ENCODE peak calls at places on chromosomes 7 and 10, in five cellular contexts. G is tibial artery, O is thyroid gland, L is HFF-Myc, X is fibroblast of mammary gland. M is an unnamed sample.

GRCh38 chr7:144830024-144830785 is 5.6 kb downstream of the TPK1 start:
- DNase-seq in G (no peak), O (no peak), X (peak), L (no peak), M (no peak)

GRCh38 chr10:31961675-31962074 is 33.0 kb upstream of the ARHGAP12 start:
- DNase-seq in L (peak), O (no peak), X (peak), G (no peak), M (no peak)

GRCh38 chr10:117518246-117518645 is 24.3 kb upstream of the EMX2 start:
- DNase-seq in X (no peak), G (no peak), L (no peak), O (no peak), M (no peak)

GRCh38 chr10:90414926-90415325 is 442.9 kb downstream of the HTR7 start:
- DNase-seq in G (no peak), O (no peak), X (no peak), L (no peak), M (no peak)

GRCh38 chr10:22552888-22553378 is 161.4 kb downstream of the PIP4K2A start:
- DNase-seq in O (no peak), X (peak), G (no peak), L (no peak), M (no peak)

GRCh38 chr10:33901166-33901565 is 566.7 kb upstream of the NRP1 start:
- DNase-seq in O (no peak), G (no peak), L (peak), X (peak), M (no peak)

GRCh38 chr10:102812213-102812876 is 24.9 kb downstream of the CYP17A1 start:
- DNase-seq in L (no peak), G (no peak), X (no peak), O (no peak), M (no peak)

GRCh38 chr7:135167360-135167759 is 3.1 kb downstream of the CYREN start:
- DNase-seq in G (peak), O (no peak), X (no peak), L (no peak), M (no peak)

GRCh38 chr10:59770689-59771088 is 17.4 kb upstream of the MRLN start:
- DNase-seq in O (no peak), X (no peak), L (no peak), G (no peak), M (no peak)

GRCh38 chr7:47376991-47377590 is 204.8 kb downstream of the TNS3 start:
- DNase-seq in O (no peak), X (no peak), G (peak), L (no peak), M (no peak)

GRCh38 chr7:30920584-30921539 is 9.2 kb downstream of the AQP1 start:
- DNase-seq in O (peak), L (no peak), G (peak), X (peak), M (no peak)

GRCh38 chr10:133087679-133088523 is at the start of gene ADGRA1:
- DNase-seq in O (no peak), G (no peak), L (no peak), X (no peak), M (peak)

GRCh38 chr7:5494683-5495561 is 71.3 kb upstream of the TNRC18 start:
- DNase-seq in L (no peak), X (peak), G (peak), O (peak), M (peak)

GRCh38 chr7:121385800-121386179 is 10.3 kb downstream of the FAM3C start:
- DNase-seq in L (no peak), O (no peak), G (no peak), X (no peak), M (no peak)

GRCh38 chr10:73110345-73110849 is at the start of gene NUDT13:
- DNase-seq in L (no peak), X (peak), G (peak), O (peak), M (peak)

GRCh38 chr7:127844707-127845331 is 186.4 kb downstream of the LRRC4 start:
- DNase-seq in L (no peak), X (peak), O (peak), G (no peak), M (no peak)

GRCh38 chr10:33571616-33572015 is 237.1 kb upstream of the NRP1 start:
- DNase-seq in G (no peak), O (no peak), X (no peak), L (no peak), M (no peak)

GRCh38 chr7:22718200-22718711 is 8.7 kb upstream of the IL6 start:
- DNase-seq in X (peak), L (no peak), G (no peak), O (no peak), M (no peak)

GRCh38 chr7:113657603-113658002 is 261.2 kb downstream of the PPP1R3A start:
- DNase-seq in O (no peak), L (no peak), G (no peak), X (no peak), M (no peak)

GRCh38 chr7:37690206-37690605 is 6.6 kb downstream of the GPR141 start:
- DNase-seq in L (no peak), G (no peak), O (no peak), X (no peak), M (no peak)

GRCh38 chr10:17407040-17407439 is 47.4 kb downstream of the ST8SIA6 start:
- DNase-seq in G (no peak), L (no peak), X (no peak), O (no peak), M (no peak)

GRCh38 chr7:133744451-133744850 is 382.7 kb upstream of the LRGUK start:
- DNase-seq in L (no peak), O (no peak), G (no peak), X (no peak), M (no peak)

GRCh38 chr7:155198901-155199845 is 98.5 kb upstream of the INSIG1 start:
- DNase-seq in G (no peak), L (no peak), O (no peak), X (peak), M (no peak)

GRCh38 chr10:73876566-73876965 is 2.2 kb upstream of the CAMK2G start:
- DNase-seq in X (no peak), G (no peak), L (no peak), O (no peak), M (no peak)

GRCh38 chr7:90958669-90959068 is 305.6 kb upstream of the FZD1 start:
- DNase-seq in G (no peak), O (peak), L (peak), X (peak), M (no peak)

GRCh38 chr10:113266152-113266551 is 286.7 kb upstream of the HABP2 start:
- DNase-seq in G (no peak), L (no peak), X (no peak), O (no peak), M (no peak)

GRCh38 chr10:119399466-119399865 is 143.1 kb downstream of the RGS10 start:
- DNase-seq in G (no peak), L (no peak), X (no peak), O (no peak), M (no peak)

GRCh38 chr10:28640551-28640950 is 36.8 kb upstream of the BAMBI start:
- DNase-seq in L (no peak), X (no peak), O (no peak), G (no peak), M (no peak)

GRCh38 chr10:6748981-6749630 is 169.0 kb upstream of the PRKCQ start:
- DNase-seq in L (no peak), G (no peak), O (no peak), X (peak), M (no peak)

GRCh38 chr7:110347091-110347490 is 743.8 kb upstream of the LRRN3 start:
- DNase-seq in O (no peak), X (no peak), L (no peak), G (no peak), M (no peak)

GRCh38 chr7:98224701-98225181 is 13.5 kb downstream of the BHLHA15 start:
- DNase-seq in X (no peak), G (no peak), O (no peak), L (no peak), M (no peak)

GRCh38 chr7:97620495-97620894 is 111.4 kb upstream of the TAC1 start:
- DNase-seq in O (no peak), G (no peak), X (no peak), L (no peak), M (no peak)

GRCh38 chr7:135775230-135775629 is 26.6 kb upstream of the FAM180A start:
- DNase-seq in G (no peak), O (no peak), X (no peak), L (no peak), M (no peak)

GRCh38 chr7:100583132-100584045 is 2.5 kb downstream of the LRCH4 start:
- DNase-seq in L (no peak), X (peak), O (peak), G (peak), M (no peak)

GRCh38 chr7:17815318-17815717 is 125.0 kb downstream of the SNX13 start:
- DNase-seq in X (no peak), O (no peak), L (no peak), G (no peak), M (no peak)

GRCh38 chr10:76428541-76429330 is 997.3 kb downstream of the LRMDA start:
- DNase-seq in O (peak), G (no peak), L (peak), X (peak), M (no peak)

GRCh38 chr10:76420725-76421124 is 989.3 kb downstream of the LRMDA start:
- DNase-seq in X (no peak), L (no peak), G (no peak), O (no peak), M (no peak)

DNA sequence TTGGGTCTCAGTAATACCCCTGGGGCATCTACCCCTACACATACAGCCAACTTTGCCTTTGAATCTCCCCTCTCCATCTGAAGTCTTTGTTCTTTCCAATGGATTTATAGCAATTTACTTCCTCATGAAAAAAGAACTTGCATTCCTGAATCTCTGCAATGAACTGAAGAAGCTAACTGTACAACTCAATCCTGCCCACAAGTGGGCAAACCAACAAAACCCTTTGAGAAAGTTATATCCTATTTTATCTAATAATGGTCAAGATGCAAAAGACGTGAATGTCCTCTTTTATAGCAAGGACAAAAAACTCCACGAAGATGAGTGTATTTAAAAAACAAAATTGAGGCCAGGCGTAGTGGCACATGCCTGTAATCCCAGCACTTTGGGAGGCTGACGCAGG is 991.3 kb downstream of the LRMDA start:
- DNase-seq in L (no peak), G (no peak), X (no peak), O (no peak), M (no peak)
- TF ChIP-seq CTCF in L (no peak), G (peak), X (no peak), O (no peak), M (no peak)

GRCh38 chr7:116438274-116438673 is 61.3 kb upstream of the CAV2 start:
- DNase-seq in X (peak), O (no peak), L (no peak), G (no peak), M (no peak)
- TF ChIP-seq CTCF in X (peak), O (no peak), L (peak), G (peak), M (no peak)

GRCh38 chr10:50992356-50992866 is 81.9 kb upstream of the PRKG1 start:
- DNase-seq in X (peak), G (peak), O (no peak), L (no peak), M (no peak)
- TF ChIP-seq CTCF in X (no peak), G (no peak), O (no peak), L (no peak), M (no peak)

DNA sequence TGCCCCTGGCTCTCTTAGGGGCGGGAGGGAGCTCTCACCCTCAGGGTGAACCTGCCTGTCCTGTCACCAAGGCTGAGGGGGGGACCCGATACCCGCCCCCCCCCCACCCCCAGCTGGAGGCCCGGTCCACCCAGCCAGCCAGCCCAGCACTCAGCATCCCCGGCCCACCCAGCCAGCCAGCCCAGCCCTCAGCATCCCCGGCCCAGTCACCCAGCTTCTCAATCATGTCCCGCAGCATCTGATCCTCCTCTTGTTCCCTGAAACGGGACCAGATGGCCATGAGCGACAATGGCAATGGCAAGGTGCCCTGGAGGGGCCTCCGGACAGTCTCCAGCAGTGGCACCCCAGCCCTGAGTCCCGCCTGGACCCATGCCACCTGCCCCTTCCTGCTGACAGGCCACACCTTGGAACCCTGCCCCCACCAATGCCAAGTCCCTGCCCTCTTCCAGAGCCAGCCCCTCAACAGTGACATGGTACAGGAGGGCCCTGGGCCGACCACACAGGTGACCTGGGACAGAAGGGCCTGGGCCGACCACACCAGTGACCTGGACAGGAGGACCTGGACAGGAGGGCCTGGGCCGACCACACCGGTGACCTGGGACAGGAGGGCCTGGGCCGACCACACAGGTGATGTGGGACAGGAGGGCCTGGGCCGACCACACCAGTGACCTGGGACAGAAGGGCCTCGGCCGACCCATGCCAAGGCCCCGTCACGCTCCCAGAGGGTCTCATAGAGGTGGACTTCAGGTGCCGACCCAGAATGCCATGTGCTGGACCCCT is 24.2 kb downstream of the MICALL2 start:
- DNase-seq in L (no peak), X (no peak), G (no peak), O (no peak), M (no peak)
- TF ChIP-seq CTCF in L (no peak), X (no peak), G (no peak), O (no peak), M (no peak)

GRCh38 chr7:94414481-94414880 is 19.8 kb downstream of the COL1A2 start:
- DNase-seq in O (no peak), L (no peak), X (peak), G (no peak), M (no peak)

GRCh38 chr7:94409561-94409960 is 14.9 kb downstream of the COL1A2 start:
- DNase-seq in X (peak), O (no peak), L (no peak), G (no peak), M (no peak)

GRCh38 chr7:94410471-94411466 is 16.1 kb downstream of the COL1A2 start:
- DNase-seq in O (no peak), G (no peak), L (no peak), X (peak), M (no peak)

GRCh38 chr7:94417261-94417660 is 22.6 kb downstream of the COL1A2 start:
- DNase-seq in G (no peak), X (no peak), L (no peak), O (no peak), M (no peak)

DNA sequence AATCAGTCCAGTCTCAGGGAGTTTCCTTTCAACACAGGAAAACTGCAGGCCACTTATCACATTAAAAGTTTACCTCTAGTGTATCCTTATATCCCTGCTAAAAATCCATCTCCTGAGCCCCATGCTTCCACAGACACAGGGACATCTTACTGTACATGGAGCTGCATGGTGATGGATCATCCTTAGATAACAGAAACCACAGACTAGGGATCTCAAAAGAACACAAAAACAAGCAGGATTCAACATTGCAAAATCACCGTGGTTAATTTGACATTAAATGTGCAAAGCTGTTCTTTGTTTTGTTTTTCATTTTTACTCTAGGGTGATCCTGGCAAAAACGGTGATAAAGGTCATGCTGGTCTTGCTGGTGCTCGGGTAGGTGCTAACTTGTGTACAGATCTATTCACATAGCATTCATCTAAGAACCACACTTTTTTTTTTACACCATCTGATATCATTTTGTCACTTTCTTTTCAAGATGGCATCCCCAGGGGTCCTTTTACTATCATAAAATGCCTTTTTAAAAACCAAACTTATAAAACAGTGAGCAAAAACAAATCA is 18.1 kb downstream of the COL1A2 start:
- DNase-seq in G (no peak), O (no peak), L (no peak), X (peak), M (no peak)
- TF ChIP-seq CTCF in G (no peak), O (no peak), L (no peak), X (no peak), M (no peak)

M was measured in neural crest cell.